ENCODE peak calls at places on chromosomes 11 and 22, in nine cellular contexts. One of them, this sample, is unnamed.

GRCh38 chr22:19965771-19966709 is 24.4 kb upstream of the TXNRD2 start:
- DNase-seq in HCT116: no peak
- DNase-seq in WTC11: peak; percentile 68
- DNase-seq in SK-N-SH: peak; percentile 78
- DNase-seq in A549: no peak
- DNase-seq in K562: peak; percentile 90
- DNase-seq in HepG2: no peak
- DNase-seq in GM12878: no peak
- DNase-seq in endothelial cell of umbilical vein: no peak
- DNase-seq in this sample: peak; percentile 68

GRCh38 chr11:65014146-65014960 is at the start of gene ARL2:
- DNase-seq in HCT116: no peak
- DNase-seq in WTC11: peak; percentile 39
- DNase-seq in SK-N-SH: no peak
- DNase-seq in A549: peak; percentile 91
- DNase-seq in K562: peak; percentile 90
- DNase-seq in HepG2: peak; percentile 88
- DNase-seq in GM12878: no peak
- DNase-seq in endothelial cell of umbilical vein: no peak
- DNase-seq in this sample: no peak

GRCh38 chr22:49767355-49768062 is 60.2 kb downstream of the BRD1 start:
- DNase-seq in HCT116: peak; percentile 42
- DNase-seq in WTC11: peak; percentile 66
- DNase-seq in SK-N-SH: peak; percentile 72
- DNase-seq in A549: peak; percentile 7
- DNase-seq in K562: peak; percentile 47
- DNase-seq in HepG2: peak; percentile 58
- DNase-seq in GM12878: peak; percentile 50
- DNase-seq in endothelial cell of umbilical vein: peak; percentile 64
- DNase-seq in this sample: peak; percentile 75

GRCh38 chr22:30078320-30079311 is 1.6 kb upstream of the HORMAD2 start:
- DNase-seq in HCT116: no peak
- DNase-seq in WTC11: no peak
- DNase-seq in SK-N-SH: no peak
- DNase-seq in A549: no peak
- DNase-seq in K562: no peak
- DNase-seq in HepG2: no peak
- DNase-seq in GM12878: peak; percentile 74
- DNase-seq in endothelial cell of umbilical vein: no peak
- DNase-seq in this sample: peak; percentile 74

GRCh38 chr22:37139762-37140161 is 10.0 kb downstream of the IL2RB start:
- DNase-seq in HCT116: no peak
- DNase-seq in WTC11: no peak
- DNase-seq in SK-N-SH: no peak
- DNase-seq in A549: no peak
- DNase-seq in K562: peak; percentile 12
- DNase-seq in HepG2: no peak
- DNase-seq in GM12878: no peak
- DNase-seq in endothelial cell of umbilical vein: no peak
- DNase-seq in this sample: no peak

GRCh38 chr11:1200611-1201191 is 22.2 kb upstream of the MUC5B start:
- DNase-seq in HCT116: no peak
- DNase-seq in WTC11: peak; percentile 8
- DNase-seq in SK-N-SH: no peak
- DNase-seq in A549: no peak
- DNase-seq in K562: no peak
- DNase-seq in HepG2: no peak
- DNase-seq in GM12878: no peak
- DNase-seq in endothelial cell of umbilical vein: no peak
- DNase-seq in this sample: no peak

GRCh38 chr11:5123802-5124521 is 14.2 kb downstream of the OR52A5 start:
- DNase-seq in HCT116: peak; percentile 56
- DNase-seq in WTC11: peak; percentile 83
- DNase-seq in SK-N-SH: peak; percentile 22
- DNase-seq in A549: peak; percentile 13
- DNase-seq in K562: peak; percentile 81
- DNase-seq in HepG2: peak; percentile 46
- DNase-seq in GM12878: peak; percentile 13
- DNase-seq in endothelial cell of umbilical vein: peak; percentile 75
- DNase-seq in this sample: peak; percentile 75

GRCh38 chr11:85626496-85626895 is 648 bp downstream of the DLG2 start:
- DNase-seq in HCT116: no peak
- DNase-seq in WTC11: no peak
- DNase-seq in SK-N-SH: no peak
- DNase-seq in A549: no peak
- DNase-seq in K562: no peak
- DNase-seq in HepG2: no peak
- DNase-seq in GM12878: no peak
- DNase-seq in endothelial cell of umbilical vein: no peak
- DNase-seq in this sample: no peak

GRCh38 chr11:65036931-65037330 is 4.1 kb upstream of the SAC3D1 start:
- DNase-seq in HCT116: no peak
- DNase-seq in WTC11: no peak
- DNase-seq in SK-N-SH: no peak
- DNase-seq in A549: no peak
- DNase-seq in K562: no peak
- DNase-seq in HepG2: no peak
- DNase-seq in GM12878: no peak
- DNase-seq in endothelial cell of umbilical vein: no peak
- DNase-seq in this sample: no peak

GRCh38 chr11:36056160-36056751 is 112.4 kb downstream of the LDLRAD3 start:
- DNase-seq in HCT116: no peak
- DNase-seq in WTC11: peak; percentile 71
- DNase-seq in SK-N-SH: peak; percentile 55
- DNase-seq in A549: peak; percentile 25
- DNase-seq in K562: peak; percentile 66
- DNase-seq in HepG2: no peak
- DNase-seq in GM12878: no peak
- DNase-seq in endothelial cell of umbilical vein: peak; percentile 58
- DNase-seq in this sample: peak; percentile 41

GRCh38 chr22:29887358-29887757 is 4.4 kb downstream of the MTMR3 start:
- DNase-seq in HCT116: no peak
- DNase-seq in WTC11: no peak
- DNase-seq in SK-N-SH: no peak
- DNase-seq in A549: no peak
- DNase-seq in K562: no peak
- DNase-seq in HepG2: no peak
- DNase-seq in GM12878: no peak
- DNase-seq in endothelial cell of umbilical vein: peak; percentile 10
- DNase-seq in this sample: no peak

GRCh38 chr11:102187416-102188125 is 77.3 kb downstream of the YAP1 start:
- DNase-seq in HCT116: no peak
- DNase-seq in WTC11: no peak
- DNase-seq in SK-N-SH: peak; percentile 39
- DNase-seq in A549: no peak
- DNase-seq in K562: no peak
- DNase-seq in HepG2: peak; percentile 41
- DNase-seq in GM12878: no peak
- DNase-seq in endothelial cell of umbilical vein: no peak
- DNase-seq in this sample: no peak

GRCh38 chr11:1629326-1630185 is at the start of gene KRTAP5-5:
- DNase-seq in HCT116: no peak
- DNase-seq in WTC11: no peak
- DNase-seq in SK-N-SH: no peak
- DNase-seq in A549: no peak
- DNase-seq in K562: no peak
- DNase-seq in HepG2: no peak
- DNase-seq in GM12878: no peak
- DNase-seq in endothelial cell of umbilical vein: no peak
- DNase-seq in this sample: no peak

GRCh38 chr11:125724125-125724524 is 22.0 kb upstream of the PATE1 start:
- DNase-seq in HCT116: peak; percentile 12
- DNase-seq in WTC11: no peak
- DNase-seq in SK-N-SH: no peak
- DNase-seq in A549: no peak
- DNase-seq in K562: no peak
- DNase-seq in HepG2: peak; percentile 22
- DNase-seq in GM12878: no peak
- DNase-seq in endothelial cell of umbilical vein: peak; percentile 49
- DNase-seq in this sample: peak; percentile 37
- TF ChIP-seq CTCF in HCT116: peak; percentile 33
- TF ChIP-seq CTCF in WTC11: no peak
- TF ChIP-seq CTCF in SK-N-SH: peak; percentile 52
- TF ChIP-seq CTCF in A549: peak; percentile 8
- TF ChIP-seq CTCF in K562: peak; percentile 51
- TF ChIP-seq CTCF in HepG2: peak; percentile 42
- TF ChIP-seq CTCF in GM12878: peak; percentile 31
- TF ChIP-seq CTCF in endothelial cell of umbilical vein: peak; percentile 9
- TF ChIP-seq CTCF in this sample: peak; percentile 18

GRCh38 chr11:115718945-115719344 is 214.7 kb upstream of the CADM1 start:
- DNase-seq in HCT116: no peak
- DNase-seq in WTC11: no peak
- DNase-seq in SK-N-SH: no peak
- DNase-seq in A549: no peak
- DNase-seq in K562: no peak
- DNase-seq in HepG2: no peak
- DNase-seq in GM12878: no peak
- DNase-seq in endothelial cell of umbilical vein: no peak
- DNase-seq in this sample: no peak

GRCh38 chr11:115721309-115722007 is 217.2 kb upstream of the CADM1 start:
- DNase-seq in HCT116: no peak
- DNase-seq in WTC11: no peak
- DNase-seq in SK-N-SH: no peak
- DNase-seq in A549: no peak
- DNase-seq in K562: no peak
- DNase-seq in HepG2: no peak
- DNase-seq in GM12878: no peak
- DNase-seq in endothelial cell of umbilical vein: no peak
- DNase-seq in this sample: no peak

GRCh38 chr11:115717215-115717584 is 213.0 kb upstream of the CADM1 start:
- DNase-seq in HCT116: no peak
- DNase-seq in WTC11: no peak
- DNase-seq in SK-N-SH: no peak
- DNase-seq in A549: no peak
- DNase-seq in K562: no peak
- DNase-seq in HepG2: no peak
- DNase-seq in GM12878: no peak
- DNase-seq in endothelial cell of umbilical vein: no peak
- DNase-seq in this sample: no peak

GRCh38 chr11:115724709-115725108 is 220.5 kb upstream of the CADM1 start:
- DNase-seq in HCT116: no peak
- DNase-seq in WTC11: no peak
- DNase-seq in SK-N-SH: no peak
- DNase-seq in A549: no peak
- DNase-seq in K562: no peak
- DNase-seq in HepG2: no peak
- DNase-seq in GM12878: no peak
- DNase-seq in endothelial cell of umbilical vein: no peak
- DNase-seq in this sample: no peak

DNA sequence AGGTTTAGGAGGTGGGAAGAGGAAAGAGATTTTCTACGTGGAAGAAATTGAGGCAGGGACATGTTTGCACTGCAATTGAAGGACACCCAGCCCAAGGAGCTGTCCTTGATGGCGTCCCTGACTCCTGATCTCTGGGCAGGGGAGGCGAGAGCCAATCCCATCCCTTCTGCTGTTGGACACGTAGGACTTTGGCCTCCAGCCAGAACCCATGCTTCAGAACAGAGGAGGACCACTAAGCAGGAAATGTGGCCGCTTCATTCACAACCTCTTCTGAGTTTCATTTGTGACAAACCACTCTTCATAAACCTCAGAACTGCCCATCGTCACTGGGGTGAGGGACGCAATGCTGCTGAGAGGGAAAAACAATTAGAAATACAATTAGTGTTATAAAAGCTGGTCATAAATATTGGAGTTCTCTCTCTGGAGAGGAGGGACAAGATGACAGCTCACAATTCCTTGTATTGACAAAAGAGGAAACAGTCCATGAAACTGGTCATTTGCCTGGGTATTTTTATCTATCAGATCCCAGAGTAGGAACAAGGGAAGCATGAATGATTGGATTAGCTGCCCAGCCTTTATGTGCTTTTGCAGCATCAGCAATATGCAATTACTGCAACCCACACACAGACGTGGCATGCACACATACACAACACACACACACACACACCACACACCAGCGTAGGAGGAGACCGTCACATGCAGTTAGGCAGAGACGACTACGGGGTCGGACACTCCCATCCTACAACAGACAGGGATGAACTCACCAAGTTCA is 216.5 kb upstream of the CADM1 start:
- DNase-seq in HCT116: no peak
- DNase-seq in WTC11: no peak
- DNase-seq in SK-N-SH: no peak
- DNase-seq in A549: no peak
- DNase-seq in K562: no peak
- DNase-seq in HepG2: no peak
- DNase-seq in GM12878: no peak
- DNase-seq in endothelial cell of umbilical vein: no peak
- DNase-seq in this sample: no peak
- TF ChIP-seq MAX in HCT116: no peak
- TF ChIP-seq MAX in WTC11: no peak
- TF ChIP-seq MAX in SK-N-SH: no peak
- TF ChIP-seq MAX in A549: no peak
- TF ChIP-seq MAX in K562: no peak
- TF ChIP-seq MAX in HepG2: no peak
- TF ChIP-seq MAX in GM12878: no peak
- TF ChIP-seq MAX in endothelial cell of umbilical vein: no peak
- TF ChIP-seq MAX in this sample: no peak

DNA sequence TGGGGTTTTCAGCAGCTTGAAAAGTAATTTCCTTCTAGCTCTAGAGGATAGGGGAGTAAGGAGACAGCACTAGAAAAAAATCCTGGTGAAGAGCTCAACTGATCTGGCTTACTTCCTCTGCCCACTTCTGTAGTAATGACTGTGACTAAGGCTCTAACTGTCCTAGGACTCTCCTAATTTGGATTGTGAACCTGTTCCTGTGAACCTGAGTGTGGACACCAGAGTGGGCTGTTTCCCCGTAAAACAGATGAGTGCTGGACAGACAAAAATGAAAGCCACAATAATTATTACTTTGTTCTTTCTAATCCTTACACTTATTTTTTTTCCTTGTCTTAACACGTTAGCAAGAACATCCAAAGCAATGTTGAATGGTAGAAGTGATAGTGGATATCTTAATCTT is 154.1 kb downstream of the AASDHPPT start:
- DNase-seq in HCT116: no peak
- DNase-seq in WTC11: no peak
- DNase-seq in SK-N-SH: no peak
- DNase-seq in A549: no peak
- DNase-seq in K562: no peak
- DNase-seq in HepG2: no peak
- DNase-seq in GM12878: no peak
- DNase-seq in endothelial cell of umbilical vein: no peak
- DNase-seq in this sample: peak; percentile 3
- TF ChIP-seq CTCF in HCT116: no peak
- TF ChIP-seq CTCF in WTC11: no peak
- TF ChIP-seq CTCF in SK-N-SH: peak; percentile 50
- TF ChIP-seq CTCF in A549: no peak
- TF ChIP-seq CTCF in K562: no peak
- TF ChIP-seq CTCF in HepG2: no peak
- TF ChIP-seq CTCF in GM12878: no peak
- TF ChIP-seq CTCF in endothelial cell of umbilical vein: no peak
- TF ChIP-seq CTCF in this sample: no peak

DNA sequence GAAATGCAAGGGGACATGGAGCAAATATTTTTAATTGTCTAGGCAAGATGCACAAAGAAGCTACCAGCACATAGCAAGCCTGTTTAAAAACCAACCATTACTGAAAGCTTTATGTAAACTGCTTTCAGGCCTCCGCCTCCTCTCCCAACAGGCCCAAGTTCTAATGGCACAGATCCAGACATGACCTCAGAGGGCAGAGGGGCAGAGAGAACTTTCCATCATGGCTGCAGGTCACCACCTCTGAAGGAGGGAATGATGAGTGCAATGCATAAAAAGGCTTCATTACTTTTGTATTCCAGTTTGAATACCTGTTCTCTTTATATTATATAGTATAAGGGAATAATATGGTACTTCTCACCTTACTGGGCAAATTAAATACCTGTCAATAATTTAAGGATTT is 15.2 kb downstream of the DDX17 start:
- DNase-seq in HCT116: no peak
- DNase-seq in WTC11: no peak
- DNase-seq in SK-N-SH: no peak
- DNase-seq in A549: no peak
- DNase-seq in K562: no peak
- DNase-seq in HepG2: peak; percentile 83
- DNase-seq in GM12878: no peak
- DNase-seq in endothelial cell of umbilical vein: peak; percentile 29
- DNase-seq in this sample: no peak
- TF ChIP-seq MAX in HCT116: no peak
- TF ChIP-seq MAX in WTC11: no peak
- TF ChIP-seq MAX in SK-N-SH: no peak
- TF ChIP-seq MAX in A549: no peak
- TF ChIP-seq MAX in K562: no peak
- TF ChIP-seq MAX in HepG2: no peak
- TF ChIP-seq MAX in GM12878: no peak
- TF ChIP-seq MAX in endothelial cell of umbilical vein: no peak
- TF ChIP-seq MAX in this sample: no peak

This sample was measured in NB4.